ENCODE peak calls at places on chromosomes 1 and 21, in seven cellular contexts. Y is tibial nerve, I is A549, J is GM12878, W is K562, K is sigmoid colon, U is stomach. A is an unnamed sample. For H3K4me1, the result is how much of the 10 kb centered on the place peaks cover.

GRCh38 chr1:20611652-20612051 is 21.6 kb upstream of the PINK1 start:
- DNase-seq in Y (no peak), I (no peak), J (no peak), W (no peak), K (no peak), U (no peak), A (no peak)

GRCh38 chr21:31351438-31351837 is 7.4 kb upstream of the TIAM1 start:
- DNase-seq in Y (no peak), I (no peak), J (no peak), W (no peak), K (no peak), U (no peak), A (no peak)

GRCh38 chr1:81042225-81042624 is 758.5 kb upstream of the ADGRL2 start:
- DNase-seq in Y (no peak), I (no peak), J (no peak), W (no peak), K (no peak), U (no peak), A (no peak)

GRCh38 chr1:197178998-197179397 is 32.5 kb upstream of the ASPM start:
- DNase-seq in Y (no peak), I (peak), J (no peak), W (no peak), K (no peak), U (no peak), A (no peak)

GRCh38 chr1:9180077-9180819 is 51.3 kb upstream of the GPR157 start:
- DNase-seq in Y (no peak), I (peak), J (no peak), W (no peak), K (no peak), U (no peak), A (no peak)

GRCh38 chr1:21573971-21574458 is 64.8 kb downstream of the ALPL start:
- DNase-seq in Y (peak), I (peak), J (no peak), W (peak), K (peak), U (peak), A (peak)

GRCh38 chr1:204031098-204031710 is 41.7 kb upstream of the SOX13 start:
- DNase-seq in Y (no peak), I (no peak), J (no peak), W (no peak), K (no peak), U (no peak), A (no peak)

GRCh38 chr1:164673584-164674214 is 114.7 kb downstream of the PBX1 start:
- DNase-seq in Y (no peak), I (peak), J (no peak), W (peak), K (no peak), U (no peak), A (no peak)

GRCh38 chr1:47805020-47805419 is 192.2 kb downstream of the TRABD2B start:
- DNase-seq in Y (no peak), I (no peak), J (no peak), W (no peak), K (no peak), U (no peak), A (no peak)

GRCh38 chr21:25639922-25640670 is 1.0 kb downstream of the JAM2 start:
- DNase-seq in Y (peak), I (no peak), J (no peak), W (no peak), K (peak), U (no peak), A (peak)

GRCh38 chr21:41369105-41369914 is 7.5 kb downstream of the MX2 start:
- DNase-seq in Y (peak), I (no peak), J (peak), W (no peak), K (peak), U (no peak), A (peak)

GRCh38 chr1:174902531-174903099 is 97.1 kb upstream of the CACYBP start:
- DNase-seq in Y (no peak), I (no peak), J (no peak), W (no peak), K (no peak), U (no peak), A (no peak)

GRCh38 chr1:171833091-171833822 is 8.0 kb upstream of the DNM3 start:
- DNase-seq in Y (no peak), I (no peak), J (no peak), W (no peak), K (no peak), U (no peak), A (no peak)

GRCh38 chr21:31288191-31288590 is 55.9 kb downstream of the TIAM1 start:
- DNase-seq in Y (no peak), I (no peak), J (no peak), W (no peak), K (no peak), U (no peak), A (no peak)

GRCh38 chr1:172293379-172293778 is 127.1 kb upstream of the C1orf105 start:
- DNase-seq in Y (no peak), I (no peak), J (no peak), W (no peak), K (no peak), U (no peak), A (no peak)

GRCh38 chr1:169741666-169742394 is 8.0 kb upstream of the SELE start:
- DNase-seq in Y (no peak), I (no peak), J (no peak), W (no peak), K (no peak), U (no peak), A (no peak)

GRCh38 chr1:5430911-5431310 is 561.3 kb downstream of the NPHP4 start:
- DNase-seq in Y (no peak), I (no peak), J (no peak), W (no peak), K (no peak), U (no peak), A (no peak)

GRCh38 chr1:168582690-168583325 is 6.4 kb downstream of the XCL1 start:
- DNase-seq in Y (no peak), I (no peak), J (no peak), W (no peak), K (no peak), U (no peak), A (no peak)

GRCh38 chr1:176142973-176143372 is 64.1 kb downstream of the COP1 start:
- DNase-seq in Y (no peak), I (no peak), J (no peak), W (no peak), K (no peak), U (no peak), A (no peak)

GRCh38 chr1:76141898-76142297 is 67.4 kb downstream of the ST6GALNAC3 start:
- DNase-seq in Y (no peak), I (no peak), J (no peak), W (no peak), K (no peak), U (no peak), A (no peak)

GRCh38 chr21:44084496-44085241 is 22.5 kb upstream of the PWP2 start:
- DNase-seq in Y (no peak), I (no peak), J (no peak), W (no peak), K (peak), U (peak), A (no peak)

GRCh38 chr1:85577421-85578320 is 2.9 kb upstream of the CCN1 start:
- DNase-seq in Y (peak), I (peak), J (no peak), W (no peak), K (peak), U (no peak), A (peak)

GRCh38 chr1:54811066-54811465 is 9.9 kb upstream of the TTC22 start:
- DNase-seq in Y (no peak), I (no peak), J (no peak), W (no peak), K (no peak), U (peak), A (no peak)

GRCh38 chr1:22841754-22842370 is 130.8 kb downstream of the LACTBL1 start:
- DNase-seq in Y (no peak), I (no peak), J (no peak), W (no peak), K (no peak), U (no peak), A (no peak)

GRCh38 chr1:227785812-227786608 is 29.5 kb upstream of the PRSS38 start:
- DNase-seq in Y (peak), I (no peak), J (no peak), W (no peak), K (no peak), U (peak), A (no peak)

GRCh38 chr1:114554577-114554976 is 26.8 kb downstream of the BCAS2 start:
- DNase-seq in Y (no peak), I (no peak), J (no peak), W (no peak), K (no peak), U (no peak), A (no peak)

GRCh38 chr1:53625049-53625448 is 113.9 kb downstream of the GLIS1 start:
- DNase-seq in Y (peak), I (no peak), J (no peak), W (no peak), K (no peak), U (no peak), A (no peak)

GRCh38 chr1:9784508-9785133 is 39.1 kb downstream of the CLSTN1 start:
- DNase-seq in Y (peak), I (peak), J (peak), W (peak), K (peak), U (peak), A (no peak)

GRCh38 chr1:67489643-67490042 is 59.4 kb upstream of the SERBP1 start:
- DNase-seq in Y (no peak), I (no peak), J (peak), W (peak), K (no peak), U (no peak), A (no peak)

GRCh38 chr1:219041141-219041540 is 132.5 kb upstream of the LYPLAL1 start:
- DNase-seq in Y (no peak), I (no peak), J (no peak), W (no peak), K (no peak), U (no peak), A (no peak)

GRCh38 chr1:214124281-214124805 is 136.6 kb downstream of the PROX1 start:
- DNase-seq in Y (no peak), I (no peak), J (no peak), W (no peak), K (no peak), U (no peak), A (no peak)

GRCh38 chr1:196486346-196486745 is 121.9 kb downstream of the KCNT2 start:
- DNase-seq in Y (no peak), I (no peak), J (no peak), W (no peak), K (no peak), U (no peak), A (no peak)

GRCh38 chr1:7301346-7301993 is 469.6 kb upstream of the VAMP3 start:
- DNase-seq in Y (no peak), I (peak), J (no peak), W (no peak), K (no peak), U (no peak), A (no peak)

GRCh38 chr1:56450004-56450666 is 129.2 kb downstream of the PLPP3 start:
- DNase-seq in Y (no peak), I (no peak), J (no peak), W (no peak), K (no peak), U (no peak), A (no peak)
- H3K4me1 ChIP-seq in Y (under half), I (half or more), J (under half), W (under half), K (under half), U (under half), A (under half)

GRCh38 chr1:83998599-83999315 is at the start of gene TTLL7:
- DNase-seq in Y (no peak), I (peak), J (no peak), W (peak), K (peak), U (peak), A (peak)
- H3K4me3 ChIP-seq in Y (peak), I (peak), J (peak), W (peak), K (peak), U (peak), A (peak)

DNA sequence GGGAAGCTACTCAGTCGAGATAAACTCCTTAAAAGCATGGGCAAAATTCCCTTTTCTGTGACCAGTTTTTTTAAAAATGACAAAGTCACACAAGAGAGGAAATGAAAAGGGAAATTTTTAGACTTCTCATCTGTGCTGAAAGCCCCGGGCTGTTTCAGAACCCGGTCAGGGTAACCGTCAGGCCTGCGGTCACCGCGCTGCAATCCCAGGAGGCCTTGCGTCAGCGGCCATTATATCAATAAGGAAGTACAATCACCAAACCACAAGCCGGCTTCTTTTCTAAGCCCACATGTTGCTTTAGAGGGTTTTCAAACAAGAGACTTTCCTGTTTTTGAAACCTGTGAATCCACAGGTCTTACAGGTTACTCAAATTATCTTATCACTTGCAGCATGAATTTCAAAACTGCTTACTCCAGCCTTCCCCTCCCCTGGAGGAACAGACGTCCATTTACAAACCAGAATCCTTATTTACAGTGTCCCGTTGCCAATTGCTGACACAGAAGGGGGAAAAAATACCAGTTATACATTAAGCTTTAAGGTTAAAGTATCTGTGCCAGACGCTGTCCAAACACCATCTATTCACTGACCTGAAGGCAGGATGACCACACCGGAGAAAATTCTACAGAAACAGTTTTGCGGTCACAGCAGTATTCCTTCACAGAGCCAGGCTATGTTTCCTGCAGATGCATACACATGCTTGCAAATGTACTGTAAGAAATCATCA is 165.3 kb downstream of the TOMM20 start:
- DNase-seq in Y (peak), I (peak), J (peak), W (peak), K (peak), U (peak), A (peak)
- TF ChIP-seq EP300 in Y (peak), I (peak), J (peak), W (peak), K (no peak), U (no peak), A (no peak)

GRCh38 chr1:63794354-63794753 is 20.5 kb downstream of the ROR1 start:
- DNase-seq in Y (no peak), I (no peak), J (no peak), W (no peak), K (no peak), U (no peak), A (no peak)
- H3K4me1 ChIP-seq in Y (under half), I (under half), J (under half), W (under half), K (under half), U (under half), A (under half)

GRCh38 chr1:2628933-2629626 is 3.7 kb downstream of the MMEL1 start:
- DNase-seq in Y (no peak), I (no peak), J (no peak), W (no peak), K (no peak), U (no peak), A (no peak)
- H3K4me3 ChIP-seq in Y (no peak), I (no peak), J (no peak), W (no peak), K (no peak), U (no peak), A (no peak)

GRCh38 chr1:94248956-94249688 is 11.7 kb upstream of the ARHGAP29 start:
- DNase-seq in Y (no peak), I (no peak), J (no peak), W (no peak), K (no peak), U (no peak), A (no peak)

GRCh38 chr1:94246692-94247145 is 9.3 kb upstream of the ARHGAP29 start:
- DNase-seq in Y (no peak), I (no peak), J (no peak), W (no peak), K (no peak), U (no peak), A (no peak)

GRCh38 chr1:94247146-94248094 is 10.0 kb upstream of the ARHGAP29 start:
- DNase-seq in Y (peak), I (peak), J (no peak), W (peak), K (peak), U (peak), A (peak)

GRCh38 chr1:94253456-94254042 is 16.2 kb upstream of the ARHGAP29 start:
- DNase-seq in Y (no peak), I (no peak), J (no peak), W (no peak), K (no peak), U (peak), A (no peak)

DNA sequence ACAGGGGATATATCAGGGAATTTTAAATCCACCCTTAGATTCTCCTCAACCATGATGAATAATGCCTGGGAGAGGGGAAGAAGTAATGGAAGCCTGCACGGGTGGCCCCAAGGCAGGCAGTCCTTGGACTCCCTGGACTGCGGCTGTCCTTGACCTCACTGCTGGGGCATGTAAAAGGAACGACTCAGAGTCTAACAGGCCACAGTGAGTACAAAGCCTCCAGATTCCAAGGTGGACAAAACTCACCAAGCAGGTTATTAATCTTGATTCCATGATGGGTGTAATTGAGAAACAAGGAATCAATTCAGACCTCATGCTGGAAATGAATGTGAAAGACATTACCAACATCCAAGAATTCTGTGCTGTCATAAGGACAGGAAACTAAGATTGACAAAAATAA is 13.0 kb upstream of the ARHGAP29 start:
- DNase-seq in Y (no peak), I (no peak), J (no peak), W (no peak), K (no peak), U (peak), A (no peak)
- TF ChIP-seq EP300 in Y (no peak), I (no peak), J (no peak), W (no peak), K (no peak), U (no peak), A (no peak)

DNA sequence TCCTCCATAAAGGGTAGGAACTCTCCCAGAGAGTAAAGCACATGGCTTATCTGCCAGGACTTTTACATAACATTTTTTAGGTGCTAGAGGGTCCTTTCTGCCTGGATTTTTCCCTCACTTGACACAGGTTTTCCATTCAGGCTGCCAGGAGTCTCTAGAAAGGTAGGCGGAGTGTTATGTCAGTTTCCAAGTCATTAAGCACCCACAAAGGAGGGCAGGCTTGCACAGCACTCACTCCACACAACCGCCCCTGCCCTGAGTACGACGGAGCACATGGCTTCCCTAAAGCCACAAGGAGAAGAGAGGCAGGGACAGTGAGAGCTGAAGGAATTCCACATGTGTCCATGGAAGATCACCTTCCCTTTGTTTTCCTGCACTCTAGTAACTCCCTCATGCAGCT is 55.7 kb downstream of the CAPZB start:
- DNase-seq in Y (no peak), I (no peak), J (no peak), W (no peak), K (peak), U (no peak), A (no peak)
- H3K4me1 ChIP-seq in Y (under half), I (under half), J (under half), W (under half), K (half or more), U (half or more), A (half or more)

GRCh38 chr1:201395936-201396335 is 3.2 kb downstream of the LAD1 start:
- DNase-seq in Y (no peak), I (no peak), J (no peak), W (no peak), K (no peak), U (no peak), A (no peak)
- H3K4me3 ChIP-seq in Y (no peak), I (no peak), J (no peak), W (no peak), K (no peak), U (no peak), A (no peak)

DNA sequence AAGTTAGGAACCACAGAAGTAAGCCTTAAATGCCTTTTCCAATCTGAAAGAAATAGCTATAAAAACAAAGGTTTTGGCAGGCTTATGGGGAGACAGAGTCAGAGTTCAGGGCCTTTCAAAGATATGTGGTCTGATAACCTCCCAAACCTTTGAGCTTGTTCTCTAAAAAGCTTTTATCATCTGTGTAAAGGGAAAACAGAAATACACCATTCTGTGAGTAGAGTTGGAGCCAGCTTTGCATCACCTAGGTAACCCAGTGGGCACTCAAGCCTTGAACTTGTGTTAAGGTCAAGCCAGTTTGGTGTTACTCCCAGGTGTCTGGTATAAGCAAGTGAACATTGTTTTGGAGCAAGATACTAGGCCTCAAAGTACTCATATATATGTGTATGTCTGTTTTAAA is 50.1 kb downstream of the LAMC1 start:
- DNase-seq in Y (no peak), I (no peak), J (no peak), W (no peak), K (no peak), U (no peak), A (no peak)
- TF ChIP-seq EP300 in Y (no peak), I (no peak), J (no peak), W (no peak), K (no peak), U (no peak), A (no peak)

GRCh38 chr1:13759072-13759471 is 59.1 kb downstream of the PRDM2 start:
- DNase-seq in Y (no peak), I (no peak), J (no peak), W (no peak), K (no peak), U (no peak), A (no peak)
- H3K4me1 ChIP-seq in Y (under half), I (under half), J (under half), W (under half), K (half or more), U (half or more), A (under half)

A was measured in ovary.